ENCODE peak calls at places on chromosomes 12 and 14, in seven cellular contexts. One of them, this sample, is unnamed. For H3K4me1, the result is how much of the 10 kb centered on the place peaks cover.

GRCh38 chr12:95859344-95859816 is 628 bp downstream of the SNRPF start:
- DNase-seq in neuronal stem cell: peak
- DNase-seq in endothelial cell of umbilical vein: no peak
- DNase-seq in hepatocyte: peak
- DNase-seq in MM.1S: no peak
- DNase-seq in IMR-90: peak
- DNase-seq in PC-3: peak
- DNase-seq in this sample: peak

GRCh38 chr14:71492346-71492745 is 439.9 kb upstream of the RGS6 start:
- DNase-seq in neuronal stem cell: no peak
- DNase-seq in hepatocyte: no peak
- DNase-seq in MM.1S: no peak
- DNase-seq in PC-3: no peak
- DNase-seq in endothelial cell of umbilical vein: no peak
- DNase-seq in IMR-90: peak
- DNase-seq in this sample: no peak

GRCh38 chr14:57610631-57611030 is 117.0 kb upstream of the CCDC198 start:
- DNase-seq in PC-3: no peak
- DNase-seq in MM.1S: no peak
- DNase-seq in neuronal stem cell: no peak
- DNase-seq in endothelial cell of umbilical vein: no peak
- DNase-seq in IMR-90: no peak
- DNase-seq in hepatocyte: no peak
- DNase-seq in this sample: no peak

GRCh38 chr12:60035835-60036234 is 440.0 kb downstream of the SLC16A7 start:
- DNase-seq in PC-3: peak
- DNase-seq in hepatocyte: no peak
- DNase-seq in endothelial cell of umbilical vein: peak
- DNase-seq in MM.1S: no peak
- DNase-seq in IMR-90: peak
- DNase-seq in neuronal stem cell: no peak
- DNase-seq in this sample: no peak

GRCh38 chr12:45934956-45935355 is 55.4 kb downstream of the SCAF11 start:
- DNase-seq in MM.1S: no peak
- DNase-seq in neuronal stem cell: no peak
- DNase-seq in PC-3: no peak
- DNase-seq in endothelial cell of umbilical vein: no peak
- DNase-seq in hepatocyte: no peak
- DNase-seq in IMR-90: no peak
- DNase-seq in this sample: no peak

GRCh38 chr12:108819920-108820699 is 37.3 kb downstream of the SSH1 start:
- DNase-seq in neuronal stem cell: no peak
- DNase-seq in IMR-90: no peak
- DNase-seq in endothelial cell of umbilical vein: no peak
- DNase-seq in PC-3: no peak
- DNase-seq in hepatocyte: no peak
- DNase-seq in MM.1S: no peak
- DNase-seq in this sample: no peak

GRCh38 chr12:109160433-109160832 is 44.0 kb downstream of the ACACB start:
- DNase-seq in IMR-90: no peak
- DNase-seq in PC-3: no peak
- DNase-seq in endothelial cell of umbilical vein: no peak
- DNase-seq in MM.1S: no peak
- DNase-seq in hepatocyte: no peak
- DNase-seq in neuronal stem cell: no peak
- DNase-seq in this sample: no peak

GRCh38 chr14:52023518-52023917 is 34.2 kb downstream of the RTRAF start:
- DNase-seq in IMR-90: peak
- DNase-seq in endothelial cell of umbilical vein: peak
- DNase-seq in PC-3: peak
- DNase-seq in hepatocyte: no peak
- DNase-seq in neuronal stem cell: no peak
- DNase-seq in MM.1S: no peak
- DNase-seq in this sample: peak

GRCh38 chr12:30181334-30181733 is 397.6 kb upstream of the TMTC1 start:
- DNase-seq in PC-3: no peak
- DNase-seq in endothelial cell of umbilical vein: no peak
- DNase-seq in IMR-90: no peak
- DNase-seq in MM.1S: no peak
- DNase-seq in neuronal stem cell: no peak
- DNase-seq in hepatocyte: no peak
- DNase-seq in this sample: no peak

GRCh38 chr14:66507722-66508546 is at the start of gene GPHN:
- DNase-seq in MM.1S: peak
- DNase-seq in PC-3: peak
- DNase-seq in IMR-90: peak
- DNase-seq in endothelial cell of umbilical vein: peak
- DNase-seq in neuronal stem cell: peak
- DNase-seq in hepatocyte: peak
- DNase-seq in this sample: peak

GRCh38 chr14:66507181-66507721 is 696 bp upstream of the GPHN start:
- DNase-seq in MM.1S: no peak
- DNase-seq in neuronal stem cell: no peak
- DNase-seq in PC-3: peak
- DNase-seq in endothelial cell of umbilical vein: no peak
- DNase-seq in IMR-90: no peak
- DNase-seq in hepatocyte: no peak
- DNase-seq in this sample: no peak

GRCh38 chr14:66508846-66509621 is 1.1 kb downstream of the GPHN start:
- DNase-seq in PC-3: peak
- DNase-seq in IMR-90: peak
- DNase-seq in MM.1S: peak
- DNase-seq in hepatocyte: peak
- DNase-seq in endothelial cell of umbilical vein: peak
- DNase-seq in neuronal stem cell: peak
- DNase-seq in this sample: peak

GRCh38 chr14:66509874-66510273 is 1.9 kb downstream of the GPHN start:
- DNase-seq in PC-3: no peak
- DNase-seq in IMR-90: no peak
- DNase-seq in hepatocyte: no peak
- DNase-seq in MM.1S: no peak
- DNase-seq in endothelial cell of umbilical vein: no peak
- DNase-seq in neuronal stem cell: no peak
- DNase-seq in this sample: peak

GRCh38 chr14:66508547-66508845 is 549 bp downstream of the GPHN start:
- DNase-seq in endothelial cell of umbilical vein: no peak
- DNase-seq in hepatocyte: no peak
- DNase-seq in MM.1S: no peak
- DNase-seq in PC-3: no peak
- DNase-seq in IMR-90: no peak
- DNase-seq in neuronal stem cell: no peak
- DNase-seq in this sample: no peak
- H2AFZ ChIP-seq in endothelial cell of umbilical vein: peak
- H2AFZ ChIP-seq in hepatocyte: peak
- H2AFZ ChIP-seq in MM.1S: peak
- H2AFZ ChIP-seq in PC-3: peak
- H2AFZ ChIP-seq in IMR-90: peak
- H2AFZ ChIP-seq in neuronal stem cell: peak
- H2AFZ ChIP-seq in this sample: peak

DNA sequence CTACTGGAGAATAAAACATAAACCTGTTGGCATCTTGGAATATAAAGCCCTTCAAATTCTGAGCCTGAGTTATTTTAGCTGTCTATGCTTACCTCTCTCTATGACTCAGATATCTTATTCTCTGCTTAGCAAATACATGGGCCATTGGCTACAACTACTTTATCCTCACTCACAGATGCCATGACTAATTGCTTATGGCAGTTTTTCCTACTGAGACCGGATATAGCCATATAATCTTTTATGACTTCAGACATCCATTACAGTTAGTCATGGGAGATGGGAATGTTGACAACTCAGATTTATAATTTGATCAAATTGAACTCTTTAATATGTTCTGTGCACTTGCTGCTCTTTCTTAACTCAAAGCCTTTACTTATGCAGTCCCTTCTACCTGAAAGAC is 502.4 kb upstream of the ATP2B1 start:
- DNase-seq in IMR-90: peak
- DNase-seq in MM.1S: no peak
- DNase-seq in neuronal stem cell: no peak
- DNase-seq in PC-3: peak
- DNase-seq in hepatocyte: peak
- DNase-seq in endothelial cell of umbilical vein: peak
- DNase-seq in this sample: peak
- H3K4me2 ChIP-seq in IMR-90: no peak
- H3K4me2 ChIP-seq in MM.1S: no peak
- H3K4me2 ChIP-seq in neuronal stem cell: no peak
- H3K4me2 ChIP-seq in PC-3: peak
- H3K4me2 ChIP-seq in hepatocyte: no peak
- H3K4me2 ChIP-seq in endothelial cell of umbilical vein: peak
- H3K4me2 ChIP-seq in this sample: no peak

DNA sequence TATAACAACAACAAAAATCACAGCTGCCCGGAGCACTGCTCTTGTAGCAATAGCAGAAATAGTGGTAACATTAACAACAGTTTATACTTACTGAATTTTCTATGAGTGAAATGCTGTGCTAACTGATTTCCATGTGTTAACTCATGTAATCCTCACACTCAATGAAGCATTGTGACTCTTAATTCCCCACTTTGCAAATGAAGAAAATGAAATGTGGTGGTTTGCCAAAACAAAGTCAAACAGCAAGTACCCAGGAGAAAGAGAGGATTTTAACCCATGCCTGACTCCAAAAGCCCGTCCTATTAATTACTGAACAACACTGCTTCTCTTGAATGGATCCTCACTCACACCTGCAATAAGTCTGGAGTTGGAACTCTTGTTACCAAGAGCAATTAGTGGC is 123.5 kb downstream of the MED13L start:
- DNase-seq in neuronal stem cell: peak
- DNase-seq in PC-3: no peak
- DNase-seq in IMR-90: no peak
- DNase-seq in endothelial cell of umbilical vein: no peak
- DNase-seq in MM.1S: no peak
- DNase-seq in hepatocyte: no peak
- DNase-seq in this sample: no peak
- H3K4me1 ChIP-seq in neuronal stem cell: under half
- H3K4me1 ChIP-seq in PC-3: under half
- H3K4me1 ChIP-seq in IMR-90: under half
- H3K4me1 ChIP-seq in endothelial cell of umbilical vein: under half
- H3K4me1 ChIP-seq in MM.1S: under half
- H3K4me1 ChIP-seq in hepatocyte: under half
- H3K4me1 ChIP-seq in this sample: under half

GRCh38 chr12:90086281-90086680 is 377.6 kb upstream of the ATP2B1 start:
- DNase-seq in IMR-90: peak
- DNase-seq in neuronal stem cell: no peak
- DNase-seq in endothelial cell of umbilical vein: no peak
- DNase-seq in PC-3: peak
- DNase-seq in hepatocyte: no peak
- DNase-seq in MM.1S: no peak
- DNase-seq in this sample: no peak

GRCh38 chr12:90090929-90091651 is 382.5 kb upstream of the ATP2B1 start:
- DNase-seq in MM.1S: no peak
- DNase-seq in endothelial cell of umbilical vein: peak
- DNase-seq in hepatocyte: peak
- DNase-seq in IMR-90: peak
- DNase-seq in PC-3: peak
- DNase-seq in neuronal stem cell: peak
- DNase-seq in this sample: peak

GRCh38 chr12:90091809-90092208 is 383.2 kb upstream of the ATP2B1 start:
- DNase-seq in MM.1S: no peak
- DNase-seq in hepatocyte: no peak
- DNase-seq in PC-3: no peak
- DNase-seq in neuronal stem cell: no peak
- DNase-seq in IMR-90: no peak
- DNase-seq in endothelial cell of umbilical vein: no peak
- DNase-seq in this sample: no peak
- H2AFZ ChIP-seq in MM.1S: no peak
- H2AFZ ChIP-seq in hepatocyte: no peak
- H2AFZ ChIP-seq in PC-3: peak
- H2AFZ ChIP-seq in neuronal stem cell: no peak
- H2AFZ ChIP-seq in IMR-90: no peak
- H2AFZ ChIP-seq in endothelial cell of umbilical vein: no peak
- H2AFZ ChIP-seq in this sample: no peak

DNA sequence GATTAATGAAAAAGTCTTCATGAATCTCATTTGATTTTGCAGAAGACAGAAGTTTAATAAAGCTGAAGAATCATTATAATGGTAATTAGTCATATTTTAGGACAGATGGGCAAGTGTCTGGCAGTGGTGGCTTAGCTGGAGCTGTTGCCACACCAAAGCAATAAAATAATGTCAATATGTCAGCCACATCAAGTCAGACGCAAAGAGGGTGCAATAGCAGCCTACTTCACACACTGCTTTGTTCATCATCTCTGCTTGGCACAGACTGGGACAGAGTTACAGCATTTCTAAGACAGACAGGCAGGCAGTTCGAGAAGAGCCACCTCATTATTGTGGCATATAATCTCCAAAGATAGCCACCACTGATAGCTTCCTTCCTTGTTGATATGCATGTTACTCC is 16.9 kb upstream of the KRR1 start:
- DNase-seq in PC-3: no peak
- DNase-seq in hepatocyte: no peak
- DNase-seq in endothelial cell of umbilical vein: no peak
- DNase-seq in IMR-90: no peak
- DNase-seq in neuronal stem cell: no peak
- DNase-seq in MM.1S: no peak
- DNase-seq in this sample: no peak
- H3K4me2 ChIP-seq in PC-3: no peak
- H3K4me2 ChIP-seq in hepatocyte: no peak
- H3K4me2 ChIP-seq in endothelial cell of umbilical vein: no peak
- H3K4me2 ChIP-seq in IMR-90: no peak
- H3K4me2 ChIP-seq in neuronal stem cell: no peak
- H3K4me2 ChIP-seq in MM.1S: no peak
- H3K4me2 ChIP-seq in this sample: no peak

GRCh38 chr12:25063873-25064598 is 115.1 kb upstream of the BCAT1 start:
- DNase-seq in MM.1S: no peak
- DNase-seq in IMR-90: no peak
- DNase-seq in PC-3: no peak
- DNase-seq in endothelial cell of umbilical vein: no peak
- DNase-seq in neuronal stem cell: no peak
- DNase-seq in hepatocyte: no peak
- DNase-seq in this sample: no peak

GRCh38 chr12:25069221-25069620 is 120.3 kb upstream of the BCAT1 start:
- DNase-seq in endothelial cell of umbilical vein: no peak
- DNase-seq in IMR-90: peak
- DNase-seq in hepatocyte: no peak
- DNase-seq in PC-3: no peak
- DNase-seq in MM.1S: no peak
- DNase-seq in neuronal stem cell: no peak
- DNase-seq in this sample: no peak

GRCh38 chr12:25065035-25065434 is 116.1 kb upstream of the BCAT1 start:
- DNase-seq in endothelial cell of umbilical vein: no peak
- DNase-seq in hepatocyte: no peak
- DNase-seq in PC-3: no peak
- DNase-seq in neuronal stem cell: no peak
- DNase-seq in IMR-90: no peak
- DNase-seq in MM.1S: no peak
- DNase-seq in this sample: no peak
- H3K4me1 ChIP-seq in endothelial cell of umbilical vein: under half
- H3K4me1 ChIP-seq in hepatocyte: under half
- H3K4me1 ChIP-seq in PC-3: under half
- H3K4me1 ChIP-seq in neuronal stem cell: under half
- H3K4me1 ChIP-seq in IMR-90: under half
- H3K4me1 ChIP-seq in MM.1S: under half
- H3K4me1 ChIP-seq in this sample: under half

This sample was measured in osteoblast.